ENCODE peak calls at places on chromosomes 6 and 20, in six cellular contexts. O is GM12865, Q is IMR-90, U is heart right ventricle, G is WTC11, F is bronchial epithelial cell. W is an unnamed sample.

GRCh38 chr6:160477901-160478300 is 129.7 kb downstream of the SLC22A3 start:
- DNase-seq in G (no peak), O (no peak), F (peak), Q (no peak), U (no peak), W (no peak)

GRCh38 chr6:77034161-77034560 is 429.1 kb downstream of the HTR1B start:
- DNase-seq in O (no peak), F (peak), Q (peak), U (no peak), G (peak), W (no peak)

GRCh38 chr6:165218816-165219215 is 90.6 kb downstream of the C6orf118 start:
- DNase-seq in O (no peak), Q (no peak), F (peak), G (no peak), U (no peak), W (no peak)

GRCh38 chr6:149246691-149247384 is 70.7 kb upstream of the TAB2 start:
- DNase-seq in O (peak), G (no peak), Q (no peak), F (no peak), U (no peak), W (peak)

GRCh38 chr6:13418838-13419237 is 68.6 kb downstream of the GFOD1 start:
- DNase-seq in O (no peak), Q (no peak), U (no peak), G (no peak), F (no peak), W (no peak)

GRCh38 chr20:24695529-24696225 is 226.2 kb downstream of the SYNDIG1 start:
- DNase-seq in G (no peak), U (no peak), O (no peak), F (peak), Q (no peak), W (peak)

GRCh38 chr6:159470400-159470799 is 222.6 kb downstream of the SOD2 start:
- DNase-seq in G (no peak), U (no peak), O (no peak), Q (no peak), F (no peak), W (no peak)

GRCh38 chr6:148414836-148415235 is 72.2 kb downstream of the SASH1 start:
- DNase-seq in Q (peak), F (peak), G (no peak), U (no peak), O (no peak), W (no peak)

GRCh38 chr20:57308451-57309410 is 20.9 kb upstream of the SPO11 start:
- DNase-seq in G (no peak), Q (no peak), F (no peak), U (no peak), O (no peak), W (no peak)

GRCh38 chr6:144364208-144364718 is 79.1 kb downstream of the UTRN start:
- DNase-seq in O (no peak), Q (no peak), G (no peak), F (no peak), U (no peak), W (no peak)

GRCh38 chr6:4906942-4907300 is 96.9 kb downstream of the RPP40 start:
- DNase-seq in U (no peak), O (peak), Q (peak), G (no peak), F (no peak), W (no peak)

GRCh38 chr6:63316113-63316512 is 3.7 kb downstream of the LGSN start:
- DNase-seq in U (no peak), O (no peak), F (no peak), Q (no peak), G (no peak), W (no peak)

GRCh38 chr20:11907621-11908020 is 10.1 kb upstream of the BTBD3 start:
- DNase-seq in Q (peak), F (peak), O (no peak), G (no peak), U (no peak), W (no peak)

GRCh38 chr6:88492824-88493223 is 326.7 kb upstream of the CNR1 start:
- DNase-seq in O (peak), U (no peak), G (no peak), Q (peak), F (peak), W (no peak)

GRCh38 chr6:74256387-74257180 is 560.6 kb downstream of the CD109 start:
- DNase-seq in O (no peak), F (no peak), U (no peak), G (no peak), Q (peak), W (no peak)

GRCh38 chr6:108561742-108562502 is 1.2 kb downstream of the FOXO3 start:
- DNase-seq in G (peak), F (peak), Q (peak), U (peak), O (no peak), W (no peak)

GRCh38 chr6:113529191-113529590 is 328.0 kb upstream of the MARCKS start:
- DNase-seq in G (no peak), U (no peak), O (no peak), Q (peak), F (peak), W (no peak)

GRCh38 chr20:3847419-3847940 is 846 bp downstream of the MAVS start:
- DNase-seq in Q (no peak), G (no peak), U (no peak), O (no peak), F (no peak), W (no peak)

GRCh38 chr6:146884728-146885127 is 286.0 kb downstream of the ADGB start:
- DNase-seq in Q (no peak), O (no peak), F (no peak), G (no peak), U (no peak), W (no peak)

GRCh38 chr6:160039441-160039840 is 70.6 kb downstream of the IGF2R start:
- DNase-seq in U (no peak), F (no peak), O (no peak), Q (no peak), G (no peak), W (no peak)

GRCh38 chr20:10536531-10536930 is 101.4 kb downstream of the SLX4IP start:
- DNase-seq in U (no peak), O (no peak), Q (peak), F (peak), G (peak), W (no peak)

GRCh38 chr6:116631379-116631990 is 15.2 kb downstream of the RSPH4A start:
- DNase-seq in U (no peak), G (peak), O (no peak), F (no peak), Q (no peak), W (no peak)

GRCh38 chr6:112330071-112330876 is 16.9 kb upstream of the RFPL4B start:
- DNase-seq in U (no peak), G (no peak), Q (peak), O (no peak), F (peak), W (no peak)

GRCh38 chr6:136696238-136696637 is 96.0 kb downstream of the MAP3K5 start:
- DNase-seq in U (no peak), G (no peak), Q (peak), O (no peak), F (peak), W (no peak)

GRCh38 chr6:69816569-69816968 is 19.8 kb upstream of the LMBRD1 start:
- DNase-seq in U (no peak), F (no peak), Q (no peak), G (no peak), O (peak), W (no peak)

GRCh38 chr20:36491901-36492617 is 49.3 kb upstream of the MYL9 start:
- DNase-seq in U (no peak), F (peak), Q (no peak), G (no peak), O (peak), W (peak)

DNA sequence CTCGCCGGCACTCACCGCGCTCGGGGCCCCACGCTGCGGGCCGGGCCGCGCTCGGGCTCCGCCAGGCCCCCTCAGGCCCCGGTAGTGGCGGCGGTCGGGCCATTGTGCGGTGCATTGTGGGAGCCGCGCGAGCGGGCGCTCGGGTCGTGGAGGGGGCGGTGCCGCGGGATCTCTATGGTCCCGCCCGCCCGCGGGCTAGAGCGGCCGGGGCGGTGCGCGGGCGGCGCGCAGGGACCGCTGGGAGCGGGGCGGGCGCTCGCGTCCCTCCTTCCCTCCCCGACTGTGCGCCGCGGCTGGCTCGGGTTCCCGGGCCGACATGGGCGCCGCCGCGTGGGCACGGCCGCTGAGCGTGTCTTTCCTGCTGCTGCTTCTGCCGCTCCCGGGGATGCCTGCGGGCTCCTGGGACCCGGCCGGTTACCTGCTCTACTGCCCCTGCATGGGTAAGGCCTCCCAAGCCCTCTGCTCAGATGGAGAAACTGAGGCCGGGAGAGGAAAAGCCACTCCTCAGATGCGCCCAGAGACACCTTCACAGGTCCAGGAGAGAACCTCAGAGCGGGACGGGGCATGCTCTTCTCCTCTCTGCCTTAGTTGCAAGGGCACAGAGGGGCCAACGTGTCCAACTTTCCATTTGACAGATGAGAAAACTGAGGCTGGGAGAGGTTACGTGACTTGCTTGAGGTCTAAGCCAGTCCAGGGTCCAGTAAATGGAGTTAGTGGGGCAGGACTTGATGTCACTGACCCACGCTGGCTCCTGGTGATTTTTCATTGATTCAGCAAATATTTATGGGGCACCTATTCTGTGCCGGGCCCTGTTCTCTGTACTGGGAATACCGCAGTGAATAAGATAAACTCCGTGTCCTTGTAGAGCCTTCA is at the start of the genes PLAGL2 and POFUT1:
- DNase-seq in G (peak), Q (peak), O (peak), U (peak), F (peak), W (peak)
- TF ChIP-seq CTCF in G (no peak), Q (peak), O (peak), U (no peak), F (peak), W (peak)

DNA sequence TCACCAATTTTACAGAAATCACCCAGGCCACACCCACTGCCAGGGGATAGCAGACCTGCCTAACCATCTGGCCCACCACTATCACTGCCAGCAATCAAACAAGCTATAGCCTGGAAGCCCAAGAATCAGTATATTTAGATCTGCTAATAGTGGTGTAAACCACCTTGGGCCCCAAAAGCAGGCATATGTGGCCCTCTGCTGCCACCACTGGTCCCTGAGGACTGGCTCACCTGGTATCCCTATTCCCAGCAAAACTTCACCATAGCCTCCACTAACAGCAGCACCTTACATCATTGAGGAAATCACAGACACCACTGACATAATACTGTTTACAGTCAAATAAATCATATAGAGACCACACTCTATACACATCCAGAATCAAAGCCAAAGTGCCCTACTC is 880.4 kb upstream of the MAN1A1 start:
- DNase-seq in Q (no peak), G (peak), F (peak), U (no peak), O (no peak), W (no peak)
- TF ChIP-seq CTCF in Q (no peak), G (no peak), F (peak), U (no peak), O (no peak), W (no peak)

GRCh38 chr6:11232177-11232967 is at the start of gene NEDD9:
- DNase-seq in O (peak), G (peak), Q (peak), U (peak), F (peak), W (peak)
- TF ChIP-seq CTCF in O (no peak), G (no peak), Q (no peak), U (no peak), F (no peak), W (no peak)

GRCh38 chr6:29685718-29686326 is 4.9 kb upstream of the ZFP57 start:
- DNase-seq in O (no peak), F (peak), Q (no peak), U (peak), G (peak), W (no peak)
- TF ChIP-seq CTCF in O (no peak), F (peak), Q (no peak), U (peak), G (no peak), W (no peak)

DNA sequence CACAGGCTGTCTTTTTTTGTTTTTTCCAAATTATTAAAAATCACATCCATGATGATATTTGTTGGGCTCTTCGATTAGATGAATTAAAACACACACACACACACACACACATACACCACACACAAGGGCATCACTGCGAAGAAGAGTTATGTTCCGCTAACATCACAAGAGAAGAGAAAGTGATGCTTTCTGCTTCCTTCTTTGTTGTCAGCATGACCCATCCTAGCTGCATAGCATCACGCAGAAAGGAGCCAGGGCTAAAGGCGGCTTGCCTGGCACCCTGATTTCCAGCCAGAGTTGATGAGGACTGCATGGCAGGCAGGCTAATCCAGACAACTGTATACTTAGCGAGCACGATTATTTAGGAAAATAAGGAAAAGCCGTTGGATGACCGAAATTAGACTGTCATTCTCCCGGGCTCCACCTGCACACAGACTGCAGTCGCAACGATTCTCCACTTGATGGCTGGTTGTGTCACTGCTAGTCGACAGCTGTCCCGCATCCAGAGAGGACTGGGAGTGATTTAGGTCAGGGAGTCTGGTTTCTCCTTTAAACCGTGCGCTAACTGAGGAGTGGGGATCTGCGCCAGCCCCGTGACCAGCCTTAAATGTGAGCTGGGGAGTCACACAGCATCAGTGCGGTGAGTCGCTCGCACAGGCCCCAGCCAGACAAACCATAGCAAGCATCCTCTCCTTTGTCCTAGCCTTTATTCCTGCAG is 70.6 kb upstream of the SOX4 start:
- DNase-seq in G (peak), Q (no peak), U (no peak), F (no peak), O (no peak), W (no peak)
- TF ChIP-seq CTCF in G (no peak), Q (no peak), U (no peak), F (no peak), O (no peak), W (no peak)

GRCh38 chr20:51042657-51043247 is 19.8 kb upstream of the KCNG1 start:
- DNase-seq in Q (no peak), G (peak), O (no peak), U (no peak), F (no peak), W (no peak)
- TF ChIP-seq CTCF in Q (no peak), G (peak), O (peak), U (no peak), F (peak), W (no peak)

GRCh38 chr20:62360854-62361798 is 6.0 kb downstream of the LAMA5 start:
- DNase-seq in Q (no peak), O (no peak), F (no peak), U (peak), G (peak), W (no peak)

GRCh38 chr20:62362590-62362940 is 4.5 kb downstream of the LAMA5 start:
- DNase-seq in G (peak), F (no peak), Q (no peak), O (no peak), U (no peak), W (no peak)

GRCh38 chr20:62363920-62364851 is 2.9 kb downstream of the LAMA5 start:
- DNase-seq in F (no peak), O (no peak), G (peak), U (peak), Q (no peak), W (no peak)

GRCh38 chr20:62362991-62363919 is 3.9 kb downstream of the LAMA5 start:
- DNase-seq in F (no peak), U (peak), O (no peak), G (peak), Q (no peak), W (no peak)

DNA sequence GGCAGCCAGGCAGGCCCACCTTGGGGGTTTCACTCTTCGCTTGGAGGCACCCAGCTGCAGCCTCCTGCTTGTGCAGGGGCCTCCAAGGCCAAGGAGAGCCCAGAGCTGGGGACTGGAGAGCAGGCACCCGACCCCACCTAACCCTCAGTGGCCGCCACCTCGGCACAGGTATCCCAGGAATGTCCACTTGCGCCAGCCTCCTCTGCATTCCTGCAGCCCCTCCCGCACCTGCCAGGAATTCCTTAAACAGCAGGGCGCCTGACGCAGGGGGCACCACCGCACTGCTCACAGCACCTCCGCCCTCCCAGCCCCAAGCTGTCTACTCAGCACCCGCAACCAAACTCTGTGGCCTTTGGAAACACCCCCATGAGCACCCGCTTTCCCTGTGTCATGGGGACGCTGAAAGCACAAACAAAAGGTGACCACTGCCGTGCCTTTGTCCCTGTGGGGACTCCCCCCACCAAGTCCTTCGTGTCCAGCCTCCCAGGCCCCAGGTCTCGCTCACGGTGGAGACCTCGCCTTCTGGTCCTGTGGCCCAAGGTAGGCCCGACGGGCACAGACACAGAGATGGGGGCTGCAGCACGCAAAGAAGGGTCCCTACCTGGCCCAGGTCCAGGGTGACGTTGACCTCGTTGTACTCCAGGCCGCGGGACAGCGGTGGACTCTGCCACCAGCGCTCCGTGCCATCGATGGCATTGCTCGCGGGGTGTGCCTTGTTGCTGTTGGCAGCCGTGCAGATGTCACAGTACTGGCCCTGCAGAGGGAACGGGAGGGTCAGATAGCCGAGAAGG is 5.1 kb downstream of the LAMA5 start:
- DNase-seq in G (peak), Q (no peak), U (peak), F (no peak), O (no peak), W (no peak)
- TF ChIP-seq CTCF in G (no peak), Q (no peak), U (no peak), F (no peak), O (no peak), W (no peak)

DNA sequence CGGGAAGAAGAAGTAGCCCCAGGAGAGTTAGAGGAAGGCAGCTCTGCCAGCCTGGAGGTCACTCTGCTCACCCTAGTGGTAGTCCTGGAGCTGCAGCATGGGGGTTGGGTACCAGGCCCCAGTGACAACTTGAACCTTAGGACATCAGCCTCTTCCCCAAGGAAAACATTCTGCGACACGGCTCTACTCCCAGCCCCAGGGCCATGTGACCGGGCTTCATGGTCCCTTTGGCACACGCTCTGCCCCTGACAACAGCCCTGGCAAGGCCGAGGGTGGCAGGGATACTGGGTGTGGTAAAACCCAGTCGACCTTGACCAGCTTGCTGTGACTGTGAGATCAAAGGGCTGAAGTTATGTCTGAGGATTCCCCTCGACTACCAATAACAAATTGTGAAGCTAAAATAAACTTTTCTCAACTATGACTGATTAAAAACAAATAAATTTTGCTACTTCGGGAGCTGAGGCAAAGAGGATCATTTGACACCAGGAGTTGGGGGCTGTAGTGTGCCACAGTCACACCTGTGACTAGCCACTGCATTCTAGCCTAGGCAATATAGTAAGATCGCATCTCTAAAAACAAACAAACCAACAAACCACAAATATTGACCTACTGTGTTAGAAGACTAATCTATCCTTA is 24.4 kb upstream of the ARID1B start:
- DNase-seq in O (peak), F (no peak), G (peak), Q (no peak), U (peak), W (peak)
- TF ChIP-seq CTCF in O (peak), F (peak), G (no peak), Q (peak), U (peak), W (no peak)

W was measured in GM13976.